ENCODE peak calls at places on chromosomes 3 and 15, in seven cellular contexts. One of them, this sample, is unnamed. For H3K4me1, the result is how much of the 10 kb centered on the place peaks cover.

GRCh38 chr3:61414456-61414855 is 146.9 kb upstream of the PTPRG start:
- DNase-seq in left ventricle myocardium inferior: no peak
- DNase-seq in PC-9: no peak
- DNase-seq in cardiac muscle cell: no peak
- DNase-seq in thoracic aorta: no peak
- DNase-seq in testis: no peak
- DNase-seq in ovary: no peak
- DNase-seq in this sample: no peak

GRCh38 chr15:92749172-92749571 is 93.6 kb upstream of the FAM174B start:
- DNase-seq in testis: no peak
- DNase-seq in cardiac muscle cell: no peak
- DNase-seq in thoracic aorta: no peak
- DNase-seq in ovary: no peak
- DNase-seq in left ventricle myocardium inferior: no peak
- DNase-seq in PC-9: no peak
- DNase-seq in this sample: no peak

GRCh38 chr3:191263850-191264249 is 64.8 kb downstream of the OSTN start:
- DNase-seq in testis: no peak
- DNase-seq in cardiac muscle cell: no peak
- DNase-seq in left ventricle myocardium inferior: no peak
- DNase-seq in ovary: no peak
- DNase-seq in PC-9: no peak
- DNase-seq in thoracic aorta: no peak
- DNase-seq in this sample: no peak

GRCh38 chr15:60591491-60592385 is 112.8 kb upstream of the ICE2 start:
- DNase-seq in PC-9: no peak
- DNase-seq in testis: peak
- DNase-seq in thoracic aorta: no peak
- DNase-seq in left ventricle myocardium inferior: peak
- DNase-seq in cardiac muscle cell: peak
- DNase-seq in ovary: peak
- DNase-seq in this sample: peak

GRCh38 chr3:52349611-52350395 is 33.7 kb downstream of the DNAH1 start:
- DNase-seq in left ventricle myocardium inferior: no peak
- DNase-seq in thoracic aorta: no peak
- DNase-seq in cardiac muscle cell: no peak
- DNase-seq in testis: no peak
- DNase-seq in PC-9: no peak
- DNase-seq in ovary: no peak
- DNase-seq in this sample: no peak

GRCh38 chr3:152269423-152270144 is 855 bp downstream of the MBNL1 start:
- DNase-seq in left ventricle myocardium inferior: no peak
- DNase-seq in PC-9: peak
- DNase-seq in testis: peak
- DNase-seq in cardiac muscle cell: peak
- DNase-seq in thoracic aorta: peak
- DNase-seq in ovary: peak
- DNase-seq in this sample: peak

GRCh38 chr3:61778095-61778494 is 216.7 kb downstream of the PTPRG start:
- DNase-seq in testis: no peak
- DNase-seq in left ventricle myocardium inferior: no peak
- DNase-seq in cardiac muscle cell: peak
- DNase-seq in thoracic aorta: no peak
- DNase-seq in PC-9: no peak
- DNase-seq in ovary: no peak
- DNase-seq in this sample: no peak

GRCh38 chr15:88623061-88623460 is 1.9 kb downstream of the AEN start:
- DNase-seq in PC-9: peak
- DNase-seq in cardiac muscle cell: no peak
- DNase-seq in left ventricle myocardium inferior: no peak
- DNase-seq in ovary: no peak
- DNase-seq in testis: no peak
- DNase-seq in thoracic aorta: no peak
- DNase-seq in this sample: no peak

GRCh38 chr3:58193682-58194407 is 16.9 kb downstream of the DNASE1L3 start:
- DNase-seq in PC-9: no peak
- DNase-seq in testis: no peak
- DNase-seq in cardiac muscle cell: no peak
- DNase-seq in ovary: no peak
- DNase-seq in thoracic aorta: no peak
- DNase-seq in left ventricle myocardium inferior: no peak
- DNase-seq in this sample: no peak

GRCh38 chr3:3998140-3998977 is 199.1 kb downstream of the LRRN1 start:
- DNase-seq in thoracic aorta: no peak
- DNase-seq in PC-9: no peak
- DNase-seq in testis: peak
- DNase-seq in ovary: no peak
- DNase-seq in cardiac muscle cell: peak
- DNase-seq in left ventricle myocardium inferior: no peak
- DNase-seq in this sample: no peak

GRCh38 chr15:49645277-49645676 is 24.4 kb downstream of the DTWD1 start:
- DNase-seq in cardiac muscle cell: no peak
- DNase-seq in left ventricle myocardium inferior: no peak
- DNase-seq in ovary: no peak
- DNase-seq in PC-9: no peak
- DNase-seq in testis: no peak
- DNase-seq in thoracic aorta: no peak
- DNase-seq in this sample: no peak

GRCh38 chr3:45223889-45224730 is 2.0 kb downstream of the TMEM158 start:
- DNase-seq in ovary: no peak
- DNase-seq in left ventricle myocardium inferior: no peak
- DNase-seq in testis: no peak
- DNase-seq in cardiac muscle cell: no peak
- DNase-seq in PC-9: peak
- DNase-seq in thoracic aorta: no peak
- DNase-seq in this sample: no peak

GRCh38 chr3:45227131-45227819 is 1.2 kb upstream of the TMEM158 start:
- DNase-seq in left ventricle myocardium inferior: no peak
- DNase-seq in PC-9: no peak
- DNase-seq in thoracic aorta: no peak
- DNase-seq in testis: no peak
- DNase-seq in cardiac muscle cell: no peak
- DNase-seq in ovary: no peak
- DNase-seq in this sample: no peak

GRCh38 chr3:45224824-45225464 is 1.1 kb downstream of the TMEM158 start:
- DNase-seq in ovary: peak
- DNase-seq in PC-9: no peak
- DNase-seq in left ventricle myocardium inferior: peak
- DNase-seq in testis: peak
- DNase-seq in cardiac muscle cell: peak
- DNase-seq in thoracic aorta: no peak
- DNase-seq in this sample: no peak

GRCh38 chr3:45226206-45226915 is at the start of gene TMEM158:
- DNase-seq in cardiac muscle cell: peak
- DNase-seq in left ventricle myocardium inferior: peak
- DNase-seq in ovary: peak
- DNase-seq in thoracic aorta: peak
- DNase-seq in testis: peak
- DNase-seq in PC-9: peak
- DNase-seq in this sample: peak

DNA sequence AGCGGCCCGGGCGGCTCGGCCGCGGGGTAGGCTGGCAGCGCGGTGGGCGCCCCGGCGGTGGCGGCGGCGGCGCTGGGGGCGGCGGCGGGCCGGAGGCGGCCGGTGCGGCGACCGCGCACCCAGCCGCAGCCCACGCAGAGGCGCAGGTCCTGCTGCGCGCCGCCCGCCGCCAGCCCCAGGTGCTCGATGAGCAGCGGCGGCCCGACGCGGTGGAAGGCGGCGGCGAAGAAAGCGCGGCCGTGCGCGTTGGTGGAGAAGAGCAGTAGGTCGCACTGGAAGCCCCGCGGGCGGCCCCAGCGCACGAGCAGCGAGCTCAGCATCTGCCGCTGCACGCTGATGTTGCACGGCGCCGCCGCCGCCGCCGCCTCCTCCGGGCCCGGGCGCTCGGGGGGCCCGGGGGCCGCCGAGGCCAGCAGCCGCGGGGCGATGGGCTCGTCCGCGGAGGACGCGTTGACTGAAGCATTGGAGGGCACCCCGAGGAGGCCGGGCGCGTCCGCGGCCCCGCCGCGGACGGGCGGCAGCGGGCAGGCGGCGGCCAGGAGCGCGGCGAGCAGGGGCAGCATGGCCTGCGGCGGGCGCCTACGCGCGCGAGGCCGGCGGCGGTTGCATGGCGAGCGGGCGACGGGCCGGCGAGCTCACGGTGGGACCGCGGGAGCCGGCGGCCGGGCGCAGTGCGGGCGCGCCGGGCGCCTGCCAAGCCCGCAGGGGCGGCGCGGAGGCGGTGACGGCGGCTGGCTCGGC is 452 bp downstream of the TMEM158 start:
- DNase-seq in PC-9: no peak
- DNase-seq in cardiac muscle cell: peak
- DNase-seq in left ventricle myocardium inferior: peak
- DNase-seq in ovary: peak
- DNase-seq in thoracic aorta: no peak
- DNase-seq in testis: peak
- DNase-seq in this sample: no peak
- H3K4me3 ChIP-seq in PC-9: peak
- H3K4me3 ChIP-seq in cardiac muscle cell: peak
- H3K4me3 ChIP-seq in left ventricle myocardium inferior: peak
- H3K4me3 ChIP-seq in ovary: peak
- H3K4me3 ChIP-seq in thoracic aorta: peak
- H3K4me3 ChIP-seq in testis: peak
- H3K4me3 ChIP-seq in this sample: no peak

GRCh38 chr15:76340802-76341365 is 4.3 kb downstream of the ISL2 start:
- DNase-seq in testis: no peak
- DNase-seq in cardiac muscle cell: peak
- DNase-seq in PC-9: no peak
- DNase-seq in thoracic aorta: no peak
- DNase-seq in left ventricle myocardium inferior: no peak
- DNase-seq in ovary: no peak
- DNase-seq in this sample: peak

GRCh38 chr15:76340198-76340801 is 3.7 kb downstream of the ISL2 start:
- DNase-seq in ovary: no peak
- DNase-seq in PC-9: no peak
- DNase-seq in left ventricle myocardium inferior: no peak
- DNase-seq in thoracic aorta: no peak
- DNase-seq in testis: no peak
- DNase-seq in cardiac muscle cell: peak
- DNase-seq in this sample: no peak

GRCh38 chr15:76342046-76342381 is 5.4 kb downstream of the ISL2 start:
- DNase-seq in ovary: no peak
- DNase-seq in cardiac muscle cell: no peak
- DNase-seq in left ventricle myocardium inferior: no peak
- DNase-seq in testis: no peak
- DNase-seq in thoracic aorta: no peak
- DNase-seq in PC-9: no peak
- DNase-seq in this sample: no peak

GRCh38 chr15:76342382-76343201 is 6.0 kb downstream of the ISL2 start:
- DNase-seq in thoracic aorta: no peak
- DNase-seq in left ventricle myocardium inferior: no peak
- DNase-seq in cardiac muscle cell: peak
- DNase-seq in PC-9: no peak
- DNase-seq in testis: peak
- DNase-seq in ovary: no peak
- DNase-seq in this sample: no peak

GRCh38 chr15:76341366-76342045 is 4.9 kb downstream of the ISL2 start:
- DNase-seq in left ventricle myocardium inferior: no peak
- DNase-seq in testis: no peak
- DNase-seq in ovary: no peak
- DNase-seq in cardiac muscle cell: peak
- DNase-seq in thoracic aorta: no peak
- DNase-seq in PC-9: no peak
- DNase-seq in this sample: no peak
- H3K4me1 ChIP-seq in left ventricle myocardium inferior: half or more
- H3K4me1 ChIP-seq in testis: under half
- H3K4me1 ChIP-seq in ovary: under half
- H3K4me1 ChIP-seq in cardiac muscle cell: under half
- H3K4me1 ChIP-seq in thoracic aorta: half or more
- H3K4me1 ChIP-seq in PC-9: under half
- H3K4me1 ChIP-seq in this sample: half or more

DNA sequence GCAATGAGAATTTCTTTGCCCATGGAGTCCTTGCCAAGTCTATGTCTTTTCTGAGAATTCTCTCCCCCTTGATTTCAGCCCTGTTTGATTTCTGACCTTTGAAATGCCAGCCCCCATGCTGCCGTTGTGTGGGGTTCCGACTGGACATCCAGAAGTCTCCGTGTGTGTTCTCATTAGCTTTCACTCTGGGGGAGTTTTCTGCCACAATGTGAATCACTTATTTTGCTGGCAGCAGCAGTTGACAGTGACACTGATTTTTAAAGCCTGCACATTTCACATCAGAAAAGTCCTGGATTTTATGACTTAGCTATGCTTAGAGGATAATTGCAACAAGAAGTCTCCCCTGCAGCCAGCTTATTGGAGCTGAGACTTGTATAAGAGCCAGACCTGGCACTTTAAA is 98.3 kb upstream of the CTDSPL start:
- DNase-seq in ovary: no peak
- DNase-seq in testis: no peak
- DNase-seq in left ventricle myocardium inferior: no peak
- DNase-seq in cardiac muscle cell: no peak
- DNase-seq in PC-9: no peak
- DNase-seq in thoracic aorta: no peak
- DNase-seq in this sample: no peak
- H3K27ac ChIP-seq in ovary: no peak
- H3K27ac ChIP-seq in testis: no peak
- H3K27ac ChIP-seq in left ventricle myocardium inferior: peak
- H3K27ac ChIP-seq in cardiac muscle cell: peak
- H3K27ac ChIP-seq in PC-9: no peak
- H3K27ac ChIP-seq in thoracic aorta: peak
- H3K27ac ChIP-seq in this sample: no peak

GRCh38 chr3:136247855-136248254 is 2.3 kb upstream of the PCCB start:
- DNase-seq in thoracic aorta: no peak
- DNase-seq in testis: peak
- DNase-seq in PC-9: no peak
- DNase-seq in cardiac muscle cell: no peak
- DNase-seq in ovary: peak
- DNase-seq in left ventricle myocardium inferior: no peak
- DNase-seq in this sample: no peak

GRCh38 chr3:136249091-136249490 is 1.0 kb upstream of the PCCB start:
- DNase-seq in thoracic aorta: no peak
- DNase-seq in PC-9: peak
- DNase-seq in testis: no peak
- DNase-seq in cardiac muscle cell: no peak
- DNase-seq in ovary: no peak
- DNase-seq in left ventricle myocardium inferior: no peak
- DNase-seq in this sample: no peak

GRCh38 chr3:136247436-136247835 is 2.7 kb upstream of the PCCB start:
- DNase-seq in testis: no peak
- DNase-seq in ovary: no peak
- DNase-seq in PC-9: no peak
- DNase-seq in left ventricle myocardium inferior: no peak
- DNase-seq in thoracic aorta: no peak
- DNase-seq in cardiac muscle cell: no peak
- DNase-seq in this sample: no peak

GRCh38 chr3:136249593-136250225 is 431 bp upstream of the PCCB start:
- DNase-seq in PC-9: no peak
- DNase-seq in thoracic aorta: no peak
- DNase-seq in left ventricle myocardium inferior: no peak
- DNase-seq in testis: no peak
- DNase-seq in ovary: no peak
- DNase-seq in cardiac muscle cell: no peak
- DNase-seq in this sample: no peak

DNA sequence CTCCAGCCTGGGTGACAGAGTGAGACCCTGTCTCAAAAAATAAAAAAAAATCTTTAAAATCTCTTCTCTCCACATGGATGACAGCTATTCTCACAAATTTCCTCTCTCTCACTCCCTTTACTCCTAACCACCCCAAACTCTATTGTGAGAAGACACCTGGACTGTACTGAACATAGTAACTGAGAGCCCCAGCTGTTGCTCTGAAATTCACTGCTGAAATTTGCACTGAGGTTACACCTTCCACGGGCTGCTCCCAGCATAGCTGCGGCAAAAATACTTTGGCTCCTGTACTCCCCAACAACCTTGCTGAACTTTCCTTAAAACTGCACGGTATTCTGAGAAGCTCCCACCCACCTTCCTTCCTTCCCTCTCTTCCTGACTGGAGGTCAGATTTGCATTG is 4.4 kb upstream of the PCCB start:
- DNase-seq in ovary: no peak
- DNase-seq in left ventricle myocardium inferior: no peak
- DNase-seq in testis: no peak
- DNase-seq in thoracic aorta: no peak
- DNase-seq in cardiac muscle cell: no peak
- DNase-seq in PC-9: no peak
- DNase-seq in this sample: no peak
- H3K4me3 ChIP-seq in ovary: no peak
- H3K4me3 ChIP-seq in left ventricle myocardium inferior: no peak
- H3K4me3 ChIP-seq in testis: no peak
- H3K4me3 ChIP-seq in thoracic aorta: no peak
- H3K4me3 ChIP-seq in cardiac muscle cell: no peak
- H3K4me3 ChIP-seq in PC-9: no peak
- H3K4me3 ChIP-seq in this sample: no peak

This sample was measured in CD8-positive, alpha-beta T cell.